ENCODE peak calls at places on chromosomes 13 and 19, in seven cellular contexts. G is GM12878, Z is tibial nerve, K is A549, S is H1, V is sigmoid colon, H is HepG2. Y is an unnamed sample.
A peak's percentile ranks its signal among the peaks of the same experiment; 100 is the strongest.

GRCh38 chr19:7679017-7679720 is 1.5 kb upstream of the TRAPPC5 start:
- DNase-seq in G (no peak), Z (no peak), K (no peak), S (no peak), V (no peak), H (peak; percentile 36), Y (peak; percentile 43)

GRCh38 chr13:73201601-73202000 is 142.8 kb downstream of the KLF5 start:
- DNase-seq in G (no peak), Z (no peak), K (no peak), S (no peak), V (no peak), H (no peak), Y (no peak)

GRCh38 chr13:108895220-108895704 is 265.9 kb downstream of the MYO16 start:
- DNase-seq in G (no peak), Z (peak; percentile 56), K (no peak), S (no peak), V (no peak), H (peak; percentile 36), Y (no peak)

GRCh38 chr13:26618726-26619125 is 61.2 kb downstream of the WASF3 start:
- DNase-seq in G (no peak), Z (no peak), K (no peak), S (no peak), V (no peak), H (no peak), Y (no peak)

GRCh38 chr19:45051929-45052579 is 13.2 kb downstream of the CLASRP start:
- DNase-seq in G (no peak), Z (no peak), K (no peak), S (no peak), V (no peak), H (no peak), Y (peak; percentile 54)

GRCh38 chr19:39502640-39503417 is 4.1 kb downstream of the DLL3 start:
- DNase-seq in G (no peak), Z (no peak), K (peak; percentile 97), S (peak; percentile 93), V (no peak), H (peak; percentile 56), Y (peak; percentile 63)

GRCh38 chr13:111387026-111387871 is 66.8 kb downstream of the TEX29 start:
- DNase-seq in G (no peak), Z (no peak), K (no peak), S (no peak), V (no peak), H (no peak), Y (no peak)

GRCh38 chr13:38002596-38002995 is 133.0 kb upstream of the TRPC4 start:
- DNase-seq in G (no peak), Z (no peak), K (no peak), S (no peak), V (no peak), H (no peak), Y (no peak)

GRCh38 chr13:60329221-60329983 is 67.6 kb upstream of the TDRD3 start:
- DNase-seq in G (peak; percentile 7), Z (no peak), K (no peak), S (peak; percentile 71), V (no peak), H (peak; percentile 12), Y (peak; percentile 48)

GRCh38 chr13:95235944-95236343 is 65.3 kb downstream of the ABCC4 start:
- DNase-seq in G (no peak), Z (no peak), K (no peak), S (no peak), V (no peak), H (no peak), Y (no peak)

GRCh38 chr13:28528848-28529247 is 33.9 kb upstream of the FLT1 start:
- DNase-seq in G (no peak), Z (no peak), K (no peak), S (no peak), V (no peak), H (no peak), Y (no peak)

GRCh38 chr13:55937180-55937579 is 1203.5 kb upstream of the PRR20A start:
- DNase-seq in G (no peak), Z (no peak), K (no peak), S (no peak), V (no peak), H (no peak), Y (no peak)

GRCh38 chr19:31223805-31224534 is 125.3 kb downstream of the TSHZ3 start:
- DNase-seq in G (no peak), Z (no peak), K (no peak), S (no peak), V (no peak), H (no peak), Y (no peak)

GRCh38 chr19:33177417-33177976 is 16.6 kb upstream of the LRP3 start:
- DNase-seq in G (no peak), Z (no peak), K (peak; percentile 94), S (peak; percentile 63), V (peak; percentile 89), H (peak; percentile 35), Y (no peak)

GRCh38 chr19:33174186-33174585 is 19.9 kb upstream of the LRP3 start:
- DNase-seq in G (no peak), Z (no peak), K (no peak), S (no peak), V (no peak), H (no peak), Y (no peak)

GRCh38 chr19:33175886-33176669 is 18.1 kb upstream of the LRP3 start:
- DNase-seq in G (no peak), Z (no peak), K (peak; percentile 82), S (peak; percentile 55), V (no peak), H (peak; percentile 61), Y (no peak)

GRCh38 chr19:33175156-33175782 is 18.9 kb upstream of the LRP3 start:
- DNase-seq in G (no peak), Z (no peak), K (no peak), S (no peak), V (no peak), H (no peak), Y (no peak)

DNA sequence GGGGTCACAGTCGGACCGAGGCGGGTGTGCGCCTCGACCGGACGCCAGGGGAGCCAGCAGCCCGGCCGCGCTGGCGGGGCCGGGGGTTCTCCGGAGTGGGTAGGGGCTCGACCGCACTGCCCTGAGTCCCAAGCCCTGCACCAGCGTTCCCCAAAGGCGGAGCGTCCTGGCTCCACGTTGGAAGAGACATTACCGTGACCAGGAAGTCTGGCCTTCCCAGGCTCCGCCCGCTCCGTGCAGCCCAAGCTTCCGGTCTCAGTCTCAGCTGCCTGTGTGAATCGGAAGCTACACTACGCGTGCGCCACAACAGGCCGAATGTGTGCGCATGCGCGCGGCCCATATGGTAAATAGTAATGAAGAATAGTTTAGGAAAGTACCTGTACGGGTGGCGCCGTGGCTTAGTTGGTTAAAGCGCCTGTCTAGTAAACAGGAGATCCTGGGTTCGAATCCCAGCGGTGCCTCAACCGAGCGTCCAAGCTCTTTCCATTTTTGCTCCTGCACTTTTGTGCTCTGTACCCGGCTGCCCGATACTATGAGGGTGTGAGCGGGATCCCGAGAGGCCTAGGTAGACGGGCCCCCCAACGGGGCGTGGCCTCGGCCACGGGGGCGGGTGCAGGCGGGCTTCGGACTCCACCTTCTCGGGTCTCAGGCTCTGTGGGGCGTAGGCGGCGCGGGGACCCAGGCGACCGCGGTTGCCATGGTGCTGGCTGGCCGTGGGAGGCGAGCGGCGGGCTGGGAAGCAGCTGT is 17.3 kb upstream of the LRP3 start:
- DNase-seq in G (peak; percentile 97), Z (peak; percentile 99), K (peak; percentile 100), S (peak; percentile 100), V (peak; percentile 97), H (peak; percentile 97), Y (peak; percentile 96)
- TF ChIP-seq POLR2A in G (peak; percentile 99), Z (peak; percentile 6), K (peak; percentile 100), S (peak; percentile 46), V (peak; percentile 77), H (peak; percentile 99), Y (peak; percentile 91)

GRCh38 chr19:5463959-5464358 is 8.7 kb downstream of the ZNRF4 start:
- DNase-seq in G (no peak), Z (no peak), K (no peak), S (no peak), V (no peak), H (peak; percentile 46), Y (no peak)

GRCh38 chr19:5466814-5467291 is 11.6 kb downstream of the ZNRF4 start:
- DNase-seq in G (no peak), Z (no peak), K (no peak), S (no peak), V (no peak), H (no peak), Y (no peak)

GRCh38 chr19:5470264-5470671 is 15.1 kb downstream of the ZNRF4 start:
- DNase-seq in G (no peak), Z (no peak), K (no peak), S (no peak), V (no peak), H (peak; percentile 88), Y (peak; percentile 48)

GRCh38 chr19:5460748-5461147 is 5.5 kb downstream of the ZNRF4 start:
- DNase-seq in G (no peak), Z (no peak), K (no peak), S (no peak), V (no peak), H (no peak), Y (no peak)

DNA sequence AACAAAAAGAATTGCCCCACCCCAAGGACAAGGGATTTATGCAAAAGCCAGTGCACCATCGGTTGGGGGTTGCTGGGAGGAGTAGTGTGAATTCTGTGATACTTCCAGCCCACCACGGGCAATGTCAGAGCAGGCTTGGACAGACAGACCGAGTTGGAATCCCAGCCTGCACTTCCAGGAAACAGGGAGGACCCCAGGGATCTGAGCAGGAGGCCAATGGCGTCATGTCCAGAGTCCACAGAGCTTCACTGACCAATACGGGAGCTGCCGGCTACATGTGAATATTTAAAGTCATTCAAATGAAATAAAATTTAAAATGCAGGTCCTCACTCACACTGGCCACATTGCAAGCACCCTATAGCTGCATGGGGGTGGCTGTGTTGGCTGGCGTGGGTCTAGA is 10.9 kb downstream of the ZNRF4 start:
- DNase-seq in G (no peak), Z (no peak), K (no peak), S (no peak), V (no peak), H (no peak), Y (no peak)
- TF ChIP-seq EP300 in G (no peak), Z (no peak), K (no peak), S (no peak), V (no peak), H (no peak), Y (no peak)

GRCh38 chr13:78608254-78608704 is 4.9 kb upstream of the POU4F1 start:
- DNase-seq in G (no peak), Z (no peak), K (no peak), S (no peak), V (no peak), H (no peak), Y (no peak)
- H3K4me3 ChIP-seq in G (peak overlapping the region; percentile 64), Z (peak overlapping the region; percentile 42), K (peak overlapping the region; percentile 62), S (peak overlapping the region; percentile 2), V (peak overlapping the region; percentile 49), H (peak overlapping the region; percentile 58), Y (no peak overlapping the region)

DNA sequence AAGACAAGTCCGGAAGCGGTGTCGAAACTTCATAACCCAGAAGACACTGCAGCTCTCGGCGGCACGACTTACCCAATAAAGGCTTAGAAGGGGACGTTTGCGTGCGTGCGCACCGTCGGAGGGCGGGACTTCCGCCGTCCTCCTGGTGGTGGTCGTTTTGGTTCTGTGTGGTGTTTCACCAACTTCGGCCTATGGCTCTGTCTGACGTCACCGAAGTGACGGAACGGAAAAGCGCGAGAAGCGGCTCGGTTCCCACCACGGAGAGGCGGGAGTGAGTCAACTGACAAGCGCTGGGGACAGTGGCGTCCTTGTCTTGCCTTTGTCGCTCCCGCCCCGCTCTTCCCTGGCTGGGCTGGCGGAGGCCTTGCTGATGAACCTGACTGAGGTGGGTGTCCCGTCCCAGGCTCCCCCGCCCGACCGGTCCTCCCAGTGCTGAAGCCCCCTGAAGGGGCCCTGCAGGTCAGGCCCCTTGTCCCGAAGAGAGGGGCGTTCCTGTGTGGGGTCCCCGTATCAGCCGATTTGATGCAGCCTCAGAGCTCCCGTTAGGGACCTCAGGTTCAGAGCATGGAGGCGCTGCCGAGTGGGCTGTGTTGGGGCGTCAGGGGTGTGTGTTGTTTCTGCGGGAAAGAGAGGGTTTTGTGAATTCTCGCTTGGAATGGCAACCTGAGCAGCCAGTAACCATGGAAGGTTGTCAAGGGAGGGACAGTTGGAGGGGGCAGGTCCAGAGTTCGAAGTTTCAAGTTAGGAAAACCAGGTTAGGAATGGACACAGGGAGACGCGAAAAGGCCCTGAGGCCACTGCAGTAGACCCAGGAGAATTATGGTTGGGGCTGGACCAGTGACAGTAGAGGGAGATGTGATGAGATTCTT is at the start of gene ZNF548:
- DNase-seq in G (peak; percentile 93), Z (peak; percentile 95), K (peak; percentile 85), S (peak; percentile 96), V (peak; percentile 98), H (peak; percentile 99), Y (peak; percentile 95)
- TF ChIP-seq POLR2A in G (peak; percentile 84), Z (peak; percentile 10), K (no peak), S (no peak), V (peak; percentile 74), H (peak; percentile 60), Y (peak; percentile 58)

Y was measured in transverse colon.